ENCODE peak calls at places on chromosomes 12 and 14, in five cellular contexts. C, D, X, W and Q are unnamed samples.

GRCh38 chr12:44317651-44318126 is 481.8 kb downstream of the TMEM117 start:
- DNase-seq in X (peak; percentile 34), C (peak; percentile 57), W (peak; percentile 79), D (no peak), Q (peak; percentile 57)

GRCh38 chr12:3938042-3938544 is 64.9 kb upstream of the PARP11 start:
- DNase-seq in W (no peak), C (no peak), X (no peak), D (no peak), Q (no peak)

GRCh38 chr12:84857809-84858208 is 54.8 kb downstream of the SLC6A15 start:
- DNase-seq in W (no peak), C (peak; percentile 77), D (no peak), X (no peak), Q (peak; percentile 9)

GRCh38 chr14:55427439-55427838 is 13.0 kb downstream of the TBPL2 start:
- DNase-seq in W (peak; percentile 83), D (no peak), X (no peak), C (no peak), Q (peak; percentile 100)

GRCh38 chr12:60394680-60395079 is 798.9 kb downstream of the SLC16A7 start:
- DNase-seq in W (no peak), X (peak; percentile 43), C (no peak), D (no peak), Q (peak; percentile 83)

GRCh38 chr12:93333054-93333453 is 44.7 kb upstream of the NUDT4 start:
- DNase-seq in C (no peak), X (no peak), D (no peak), W (no peak), Q (no peak)

GRCh38 chr14:68862954-68863594 is 70.2 kb upstream of the ZFP36L1 start:
- DNase-seq in X (peak; percentile 84), C (peak; percentile 39), W (peak; percentile 94), D (peak; percentile 79), Q (peak; percentile 91)

GRCh38 chr12:39824505-39825198 is 205.0 kb upstream of the ABCD2 start:
- DNase-seq in W (peak; percentile 56), C (no peak), D (no peak), X (peak; percentile 46), Q (no peak)

DNA sequence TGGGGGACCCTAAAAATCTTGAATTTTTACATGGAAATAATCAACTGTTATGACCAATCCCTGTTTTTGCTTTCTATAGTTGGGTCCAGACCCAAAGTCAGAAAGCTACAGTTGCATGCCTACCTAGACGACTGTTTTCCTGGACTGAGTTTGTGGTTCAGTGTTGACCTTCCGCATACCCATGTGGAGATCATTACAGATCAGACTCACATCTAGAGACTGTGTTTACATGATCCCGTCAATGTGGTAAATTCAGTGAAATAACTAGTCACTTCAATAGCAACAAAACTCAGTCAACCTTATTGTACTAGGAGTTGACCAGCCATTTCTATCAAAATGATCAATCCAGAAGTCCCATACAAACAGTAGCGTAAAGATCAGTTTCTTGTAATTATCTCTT is 257.6 kb downstream of the EGLN3 start:
- DNase-seq in C (no peak), W (no peak), X (peak; percentile 50), D (no peak), Q (no peak)
- H3K4me2 ChIP-seq in C (no peak overlapping the region), W (no peak overlapping the region), X (peak overlapping the region; percentile 33), D (no peak overlapping the region), Q (no peak overlapping the region)

DNA sequence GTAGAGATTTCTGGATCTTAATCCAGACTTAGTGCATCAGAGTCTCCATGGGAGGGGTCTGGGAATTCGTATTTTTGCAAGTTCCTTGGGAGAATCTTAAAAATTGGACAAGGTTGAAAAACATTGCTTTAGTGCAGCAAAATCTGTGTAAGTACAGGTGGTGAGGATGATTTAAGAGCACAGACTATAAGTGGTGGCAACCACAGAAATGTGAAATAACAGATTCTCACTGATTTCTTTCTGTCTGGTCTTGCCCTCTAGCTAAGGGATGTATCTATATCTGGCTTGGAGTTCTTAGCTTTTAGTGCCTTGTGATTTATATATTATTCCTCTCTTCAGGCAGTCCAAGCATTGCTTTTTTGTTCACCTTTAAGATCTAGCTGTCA is 116.2 kb downstream of the DIP2B start:
- DNase-seq in C (no peak), X (no peak), D (no peak), W (no peak), Q (no peak)
- H3K4me2 ChIP-seq in C (no peak overlapping the region), X (no peak overlapping the region), D (peak overlapping the region; percentile 31), W (no peak overlapping the region), Q (peak overlapping the region; percentile 62)

DNA sequence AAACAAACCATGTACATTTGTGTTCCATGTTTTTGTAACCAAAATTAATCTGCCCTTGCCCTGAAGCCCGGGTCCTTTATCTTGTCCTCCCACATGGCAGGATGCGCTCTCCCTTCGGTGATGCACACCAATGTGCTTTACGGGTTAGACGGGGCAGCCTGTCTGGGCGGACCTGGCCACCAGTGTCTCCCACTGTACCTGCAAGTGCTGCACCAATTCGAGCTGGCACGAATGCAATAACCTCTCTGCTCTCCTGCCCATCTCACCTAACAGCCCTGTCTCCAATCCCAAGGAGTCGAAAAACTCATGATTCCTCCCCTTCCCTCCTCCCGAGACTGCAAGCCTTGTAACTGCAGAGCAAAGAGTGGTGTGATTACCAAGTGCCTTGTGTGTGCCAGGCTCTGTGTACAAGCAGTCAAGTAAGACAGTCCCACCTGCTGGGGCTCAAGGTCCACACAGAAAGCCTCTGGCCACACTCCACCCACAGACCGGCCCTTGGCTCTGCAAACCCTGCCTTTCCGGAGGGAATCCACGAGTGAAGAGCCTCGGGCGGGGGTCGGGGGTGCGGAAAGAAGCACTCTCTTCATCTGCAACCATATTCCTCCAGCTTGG is 85.1 kb downstream of the CCDC88C start:
- DNase-seq in D (no peak), W (no peak), C (no peak), X (no peak), Q (no peak)
- H3K4me2 ChIP-seq in D (no peak overlapping the region), W (no peak overlapping the region), C (no peak overlapping the region), X (no peak overlapping the region), Q (no peak overlapping the region)

GRCh38 chr12:51244269-51244668 is 5.6 kb downstream of the DAZAP2 start:
- DNase-seq in X (no peak), C (no peak), W (no peak), D (no peak), Q (no peak)

GRCh38 chr12:51245476-51246253 is 7.0 kb downstream of the DAZAP2 start:
- DNase-seq in D (no peak), X (no peak), W (no peak), C (no peak), Q (no peak)

GRCh38 chr12:51242896-51243295 is 4.3 kb downstream of the DAZAP2 start:
- DNase-seq in C (no peak), X (no peak), W (no peak), D (no peak), Q (no peak)

GRCh38 chr12:51247523-51248206 is 9.0 kb downstream of the DAZAP2 start:
- DNase-seq in C (no peak), D (no peak), W (no peak), X (no peak), Q (no peak)

GRCh38 chr12:51246254-51246853 is 7.7 kb downstream of the DAZAP2 start:
- DNase-seq in C (no peak), X (peak; percentile 84), D (no peak), W (peak; percentile 61), Q (no peak)
- H3K4me2 ChIP-seq in C (no peak overlapping the region), X (no peak overlapping the region), D (no peak overlapping the region), W (no peak overlapping the region), Q (no peak overlapping the region)

GRCh38 chr14:92922155-92922735 is 705 bp upstream of the CHGA start:
- DNase-seq in C (no peak), W (no peak), D (no peak), X (no peak), Q (no peak)
- H3K4me2 ChIP-seq in C (no peak overlapping the region), W (peak overlapping the region; percentile 62), D (peak overlapping the region; percentile 99), X (no peak overlapping the region), Q (no peak overlapping the region)